ENCODE peak calls at places on chromosomes 7 and 10, in eight cellular contexts. One of them, this sample, is unnamed.

GRCh38 chr10:93413252-93413689 is 68.9 kb downstream of the MYOF start:
- DNase-seq in right cardiac atrium: peak
- DNase-seq in Peyer's patch: no peak
- DNase-seq in frontal cortex: no peak
- DNase-seq in AG10803: peak
- DNase-seq in choroid plexus epithelial cell: peak
- DNase-seq in A673: peak
- DNase-seq in cardiac muscle cell: peak
- DNase-seq in this sample: no peak

GRCh38 chr7:147952918-147953317 is 637.6 kb upstream of the C7orf33 start:
- DNase-seq in Peyer's patch: no peak
- DNase-seq in cardiac muscle cell: no peak
- DNase-seq in AG10803: no peak
- DNase-seq in right cardiac atrium: no peak
- DNase-seq in choroid plexus epithelial cell: no peak
- DNase-seq in frontal cortex: no peak
- DNase-seq in A673: no peak
- DNase-seq in this sample: no peak

GRCh38 chr7:149226840-149227494 is 12.5 kb upstream of the ZNF212 start:
- DNase-seq in right cardiac atrium: no peak
- DNase-seq in AG10803: no peak
- DNase-seq in choroid plexus epithelial cell: peak
- DNase-seq in frontal cortex: no peak
- DNase-seq in Peyer's patch: no peak
- DNase-seq in cardiac muscle cell: peak
- DNase-seq in A673: no peak
- DNase-seq in this sample: no peak

GRCh38 chr7:99046722-99047121 is 97.2 kb downstream of the SMURF1 start:
- DNase-seq in cardiac muscle cell: no peak
- DNase-seq in AG10803: no peak
- DNase-seq in A673: no peak
- DNase-seq in right cardiac atrium: no peak
- DNase-seq in choroid plexus epithelial cell: no peak
- DNase-seq in Peyer's patch: no peak
- DNase-seq in frontal cortex: no peak
- DNase-seq in this sample: no peak

GRCh38 chr7:92763636-92764423 is 72.5 kb downstream of the CDK6 start:
- DNase-seq in AG10803: peak
- DNase-seq in Peyer's patch: no peak
- DNase-seq in choroid plexus epithelial cell: peak
- DNase-seq in A673: peak
- DNase-seq in cardiac muscle cell: peak
- DNase-seq in right cardiac atrium: no peak
- DNase-seq in frontal cortex: no peak
- DNase-seq in this sample: no peak

GRCh38 chr10:112304460-112304859 is 21.3 kb downstream of the TECTB start:
- DNase-seq in AG10803: peak
- DNase-seq in frontal cortex: no peak
- DNase-seq in cardiac muscle cell: no peak
- DNase-seq in Peyer's patch: no peak
- DNase-seq in choroid plexus epithelial cell: peak
- DNase-seq in A673: no peak
- DNase-seq in right cardiac atrium: no peak
- DNase-seq in this sample: no peak

GRCh38 chr7:90727412-90727811 is 131.3 kb downstream of the CDK14 start:
- DNase-seq in Peyer's patch: no peak
- DNase-seq in choroid plexus epithelial cell: no peak
- DNase-seq in frontal cortex: no peak
- DNase-seq in right cardiac atrium: no peak
- DNase-seq in AG10803: no peak
- DNase-seq in A673: no peak
- DNase-seq in cardiac muscle cell: no peak
- DNase-seq in this sample: no peak

GRCh38 chr10:43396928-43397624 is 11.9 kb downstream of the HNRNPF start:
- DNase-seq in right cardiac atrium: peak
- DNase-seq in A673: peak
- DNase-seq in AG10803: peak
- DNase-seq in Peyer's patch: peak
- DNase-seq in choroid plexus epithelial cell: peak
- DNase-seq in cardiac muscle cell: peak
- DNase-seq in frontal cortex: peak
- DNase-seq in this sample: peak

GRCh38 chr10:79147796-79148451 is 79.2 kb downstream of the ZMIZ1 start:
- DNase-seq in cardiac muscle cell: no peak
- DNase-seq in Peyer's patch: no peak
- DNase-seq in right cardiac atrium: peak
- DNase-seq in frontal cortex: no peak
- DNase-seq in A673: no peak
- DNase-seq in choroid plexus epithelial cell: no peak
- DNase-seq in AG10803: no peak
- DNase-seq in this sample: no peak

GRCh38 chr7:30983914-30984247 is 20.1 kb downstream of the GHRHR start:
- DNase-seq in cardiac muscle cell: no peak
- DNase-seq in Peyer's patch: no peak
- DNase-seq in A673: no peak
- DNase-seq in frontal cortex: no peak
- DNase-seq in AG10803: no peak
- DNase-seq in right cardiac atrium: no peak
- DNase-seq in choroid plexus epithelial cell: no peak
- DNase-seq in this sample: no peak

GRCh38 chr10:110546077-110546476 is 21.4 kb upstream of the SMC3 start:
- DNase-seq in A673: no peak
- DNase-seq in right cardiac atrium: no peak
- DNase-seq in Peyer's patch: no peak
- DNase-seq in choroid plexus epithelial cell: no peak
- DNase-seq in frontal cortex: no peak
- DNase-seq in AG10803: peak
- DNase-seq in cardiac muscle cell: peak
- DNase-seq in this sample: no peak

GRCh38 chr10:29109700-29110099 is 179.2 kb upstream of the LYZL1 start:
- DNase-seq in right cardiac atrium: no peak
- DNase-seq in cardiac muscle cell: no peak
- DNase-seq in AG10803: no peak
- DNase-seq in Peyer's patch: no peak
- DNase-seq in choroid plexus epithelial cell: no peak
- DNase-seq in frontal cortex: no peak
- DNase-seq in A673: no peak
- DNase-seq in this sample: no peak

GRCh38 chr10:125087897-125088215 is 72.5 kb downstream of the CTBP2 start:
- DNase-seq in A673: no peak
- DNase-seq in Peyer's patch: no peak
- DNase-seq in cardiac muscle cell: no peak
- DNase-seq in right cardiac atrium: no peak
- DNase-seq in frontal cortex: no peak
- DNase-seq in AG10803: no peak
- DNase-seq in choroid plexus epithelial cell: no peak
- DNase-seq in this sample: no peak

GRCh38 chr7:15839415-15840100 is 153.1 kb upstream of the MEOX2 start:
- DNase-seq in choroid plexus epithelial cell: peak
- DNase-seq in AG10803: peak
- DNase-seq in A673: peak
- DNase-seq in right cardiac atrium: peak
- DNase-seq in cardiac muscle cell: peak
- DNase-seq in frontal cortex: no peak
- DNase-seq in Peyer's patch: no peak
- DNase-seq in this sample: peak

GRCh38 chr10:27646194-27646593 is 99.4 kb downstream of the MKX start:
- DNase-seq in choroid plexus epithelial cell: peak
- DNase-seq in cardiac muscle cell: no peak
- DNase-seq in A673: no peak
- DNase-seq in right cardiac atrium: no peak
- DNase-seq in Peyer's patch: no peak
- DNase-seq in AG10803: peak
- DNase-seq in frontal cortex: no peak
- DNase-seq in this sample: no peak

GRCh38 chr7:17680026-17680425 is 260.3 kb downstream of the SNX13 start:
- DNase-seq in cardiac muscle cell: peak
- DNase-seq in frontal cortex: no peak
- DNase-seq in choroid plexus epithelial cell: peak
- DNase-seq in AG10803: peak
- DNase-seq in A673: no peak
- DNase-seq in Peyer's patch: no peak
- DNase-seq in right cardiac atrium: peak
- DNase-seq in this sample: peak

GRCh38 chr7:100867040-100867795 is at the start of gene TRIP6:
- DNase-seq in right cardiac atrium: peak
- DNase-seq in frontal cortex: peak
- DNase-seq in cardiac muscle cell: peak
- DNase-seq in A673: peak
- DNase-seq in choroid plexus epithelial cell: peak
- DNase-seq in AG10803: peak
- DNase-seq in Peyer's patch: peak
- DNase-seq in this sample: peak

GRCh38 chr7:109282726-109283125 is 713.1 kb downstream of the DNAJB9 start:
- DNase-seq in cardiac muscle cell: peak
- DNase-seq in frontal cortex: no peak
- DNase-seq in A673: no peak
- DNase-seq in right cardiac atrium: peak
- DNase-seq in AG10803: no peak
- DNase-seq in choroid plexus epithelial cell: peak
- DNase-seq in Peyer's patch: no peak
- DNase-seq in this sample: no peak

GRCh38 chr7:84040365-84040764 is 154.2 kb downstream of the SEMA3A start:
- DNase-seq in frontal cortex: no peak
- DNase-seq in A673: peak
- DNase-seq in Peyer's patch: no peak
- DNase-seq in choroid plexus epithelial cell: no peak
- DNase-seq in cardiac muscle cell: no peak
- DNase-seq in AG10803: no peak
- DNase-seq in right cardiac atrium: no peak
- DNase-seq in this sample: peak

GRCh38 chr7:16479587-16479986 is 14.0 kb upstream of the SOSTDC1 start:
- DNase-seq in Peyer's patch: no peak
- DNase-seq in cardiac muscle cell: no peak
- DNase-seq in right cardiac atrium: no peak
- DNase-seq in choroid plexus epithelial cell: peak
- DNase-seq in AG10803: no peak
- DNase-seq in frontal cortex: no peak
- DNase-seq in A673: no peak
- DNase-seq in this sample: no peak

GRCh38 chr7:27210441-27211083 is 10.7 kb upstream of the HOXA13 start:
- DNase-seq in right cardiac atrium: peak
- DNase-seq in AG10803: peak
- DNase-seq in choroid plexus epithelial cell: peak
- DNase-seq in frontal cortex: no peak
- DNase-seq in A673: peak
- DNase-seq in Peyer's patch: peak
- DNase-seq in cardiac muscle cell: peak
- DNase-seq in this sample: peak

GRCh38 chr10:34083567-34083966 is 731.5 kb downstream of the PARD3 start:
- DNase-seq in choroid plexus epithelial cell: no peak
- DNase-seq in right cardiac atrium: no peak
- DNase-seq in A673: no peak
- DNase-seq in cardiac muscle cell: no peak
- DNase-seq in frontal cortex: no peak
- DNase-seq in Peyer's patch: no peak
- DNase-seq in AG10803: no peak
- DNase-seq in this sample: no peak

GRCh38 chr10:37314862-37315261 is 189.5 kb downstream of the ANKRD30A start:
- DNase-seq in choroid plexus epithelial cell: no peak
- DNase-seq in right cardiac atrium: no peak
- DNase-seq in AG10803: no peak
- DNase-seq in A673: no peak
- DNase-seq in cardiac muscle cell: no peak
- DNase-seq in frontal cortex: no peak
- DNase-seq in Peyer's patch: no peak
- DNase-seq in this sample: no peak

GRCh38 chr7:141702047-141702567 is at the start of gene DENND11:
- DNase-seq in frontal cortex: peak
- DNase-seq in A673: peak
- DNase-seq in Peyer's patch: peak
- DNase-seq in AG10803: peak
- DNase-seq in cardiac muscle cell: peak
- DNase-seq in right cardiac atrium: peak
- DNase-seq in choroid plexus epithelial cell: peak
- DNase-seq in this sample: peak

GRCh38 chr7:135800560-135800959 is 51.9 kb upstream of the FAM180A start:
- DNase-seq in frontal cortex: no peak
- DNase-seq in cardiac muscle cell: peak
- DNase-seq in right cardiac atrium: no peak
- DNase-seq in A673: no peak
- DNase-seq in AG10803: no peak
- DNase-seq in Peyer's patch: no peak
- DNase-seq in choroid plexus epithelial cell: no peak
- DNase-seq in this sample: no peak

GRCh38 chr10:100997364-100998182 is 2.0 kb upstream of the LZTS2 start:
- DNase-seq in Peyer's patch: peak
- DNase-seq in choroid plexus epithelial cell: peak
- DNase-seq in AG10803: peak
- DNase-seq in right cardiac atrium: peak
- DNase-seq in frontal cortex: peak
- DNase-seq in cardiac muscle cell: peak
- DNase-seq in A673: peak
- DNase-seq in this sample: peak

GRCh38 chr10:100882681-100883321 is 30.0 kb upstream of the SLF2 start:
- DNase-seq in A673: peak
- DNase-seq in AG10803: peak
- DNase-seq in right cardiac atrium: peak
- DNase-seq in cardiac muscle cell: peak
- DNase-seq in choroid plexus epithelial cell: peak
- DNase-seq in frontal cortex: no peak
- DNase-seq in Peyer's patch: no peak
- DNase-seq in this sample: peak

GRCh38 chr10:6275022-6275997 is 72.6 kb downstream of the PFKFB3 start:
- DNase-seq in Peyer's patch: peak
- DNase-seq in AG10803: peak
- DNase-seq in A673: peak
- DNase-seq in cardiac muscle cell: peak
- DNase-seq in choroid plexus epithelial cell: peak
- DNase-seq in right cardiac atrium: peak
- DNase-seq in frontal cortex: no peak
- DNase-seq in this sample: peak

GRCh38 chr10:62763155-62763554 is 41.4 kb upstream of the ADO start:
- DNase-seq in choroid plexus epithelial cell: no peak
- DNase-seq in frontal cortex: no peak
- DNase-seq in Peyer's patch: no peak
- DNase-seq in right cardiac atrium: peak
- DNase-seq in A673: no peak
- DNase-seq in AG10803: no peak
- DNase-seq in cardiac muscle cell: peak
- DNase-seq in this sample: no peak

GRCh38 chr7:135936497-135937217 is 40.5 kb downstream of the MTPN start:
- DNase-seq in frontal cortex: no peak
- DNase-seq in Peyer's patch: no peak
- DNase-seq in AG10803: no peak
- DNase-seq in A673: no peak
- DNase-seq in cardiac muscle cell: no peak
- DNase-seq in right cardiac atrium: no peak
- DNase-seq in choroid plexus epithelial cell: no peak
- DNase-seq in this sample: no peak

GRCh38 chr10:77862595-77862994 is 64.0 kb downstream of the DLG5 start:
- DNase-seq in AG10803: no peak
- DNase-seq in frontal cortex: no peak
- DNase-seq in A673: no peak
- DNase-seq in right cardiac atrium: no peak
- DNase-seq in Peyer's patch: no peak
- DNase-seq in choroid plexus epithelial cell: no peak
- DNase-seq in cardiac muscle cell: no peak
- DNase-seq in this sample: no peak

GRCh38 chr10:102735065-102735562 is 8.6 kb upstream of the WBP1L start:
- DNase-seq in right cardiac atrium: peak
- DNase-seq in A673: peak
- DNase-seq in cardiac muscle cell: no peak
- DNase-seq in Peyer's patch: no peak
- DNase-seq in frontal cortex: no peak
- DNase-seq in AG10803: peak
- DNase-seq in choroid plexus epithelial cell: no peak
- DNase-seq in this sample: no peak

GRCh38 chr7:82729172-82730030 is 285.8 kb upstream of the CACNA2D1 start:
- DNase-seq in A673: peak
- DNase-seq in frontal cortex: no peak
- DNase-seq in right cardiac atrium: no peak
- DNase-seq in Peyer's patch: no peak
- DNase-seq in choroid plexus epithelial cell: peak
- DNase-seq in AG10803: peak
- DNase-seq in cardiac muscle cell: peak
- DNase-seq in this sample: no peak

GRCh38 chr7:80481196-80481884 is 30.5 kb downstream of the GNAT3 start:
- DNase-seq in A673: peak
- DNase-seq in frontal cortex: no peak
- DNase-seq in choroid plexus epithelial cell: no peak
- DNase-seq in AG10803: peak
- DNase-seq in Peyer's patch: no peak
- DNase-seq in right cardiac atrium: no peak
- DNase-seq in cardiac muscle cell: no peak
- DNase-seq in this sample: no peak

This sample was measured in midbrain.